ENCODE peak calls at places on chromosomes 5 and 9, in seven cellular contexts. F is NCI-H2107; R is activated gamma-delta T cell treated with anti-CD3 and anti-CD28 coated beads, Interleukin-2, amount 50 U/mL, for 16 hours; Q is stimulated activated naive CD8-positive, alpha-beta T cell treated with anti-CD3 and anti-CD28 coated beads, Interleukin-15, amount 100 ng/mL, for 72 hours; C is T-helper 9 cell; U is heart left ventricle; L is GM12878. N is an unnamed sample.

GRCh38 chr9:121568541-121569265 is 69.1 kb upstream of the GGTA1 start:
- DNase-seq in Q (no peak), R (no peak), L (no peak), F (no peak), U (peak), C (no peak), N (no peak)

GRCh38 chr9:16559418-16560188 is 310.9 kb downstream of the BNC2 start:
- DNase-seq in C (no peak), Q (no peak), R (no peak), F (no peak), U (no peak), L (no peak), N (no peak)

GRCh38 chr5:53433036-53433435 is 47.4 kb upstream of the FST start:
- DNase-seq in F (no peak), Q (no peak), R (no peak), U (no peak), C (no peak), L (no peak), N (no peak)

GRCh38 chr9:38662763-38663593 is 42.6 kb upstream of the ANKRD18A start:
- DNase-seq in R (no peak), C (no peak), L (no peak), Q (no peak), U (no peak), F (no peak), N (no peak)

GRCh38 chr5:61599370-61600140 is 267.5 kb downstream of the ZSWIM6 start:
- DNase-seq in Q (no peak), R (no peak), U (no peak), F (no peak), L (no peak), C (no peak), N (peak)

GRCh38 chr5:74212336-74212735 is 428.2 kb downstream of the ENC1 start:
- DNase-seq in L (no peak), F (no peak), U (no peak), C (no peak), R (no peak), Q (no peak), N (peak)

GRCh38 chr9:136339173-136339957 is 12.0 kb downstream of the GPSM1 start:
- DNase-seq in C (peak), Q (no peak), U (peak), L (no peak), R (no peak), F (no peak), N (peak)

GRCh38 chr9:93096131-93096802 is at the start of gene CARD19:
- DNase-seq in L (no peak), Q (peak), C (peak), F (no peak), R (no peak), U (peak), N (no peak)

GRCh38 chr5:37847978-37848425 is 8.2 kb upstream of the GDNF start:
- DNase-seq in F (peak), Q (no peak), C (no peak), R (no peak), L (peak), U (no peak), N (no peak)

GRCh38 chr9:98967257-98967656 is 23.6 kb downstream of the COL15A1 start:
- DNase-seq in U (no peak), F (no peak), R (no peak), C (no peak), Q (no peak), L (no peak), N (no peak)

GRCh38 chr5:10984021-10984420 is 223.0 kb upstream of the DAP start:
- DNase-seq in C (no peak), F (no peak), L (no peak), Q (no peak), R (no peak), U (no peak), N (no peak)

GRCh38 chr5:136087961-136088871 is 44.4 kb upstream of the SMAD5 start:
- DNase-seq in U (peak), F (no peak), R (no peak), C (no peak), L (no peak), Q (no peak), N (no peak)

GRCh38 chr9:132683873-132684272 is 13.6 kb downstream of the GTF3C4 start:
- DNase-seq in L (no peak), C (no peak), F (no peak), R (no peak), U (no peak), Q (no peak), N (no peak)

GRCh38 chr9:79221084-79221483 is 350.7 kb upstream of the TLE4 start:
- DNase-seq in F (no peak), U (no peak), L (no peak), Q (no peak), C (no peak), R (no peak), N (no peak)

GRCh38 chr5:5017827-5018559 is 122.1 kb upstream of the ADAMTS16 start:
- DNase-seq in Q (no peak), L (no peak), R (no peak), C (no peak), F (no peak), U (no peak), N (no peak)

GRCh38 chr5:1178529-1179382 is 22.6 kb upstream of the SLC6A19 start:
- DNase-seq in U (peak), Q (no peak), F (no peak), R (no peak), C (no peak), L (no peak), N (no peak)

GRCh38 chr5:153755913-153756500 is 265.5 kb downstream of the GRIA1 start:
- DNase-seq in R (no peak), L (no peak), F (no peak), U (no peak), Q (no peak), C (no peak), N (no peak)

GRCh38 chr9:116005267-116005666 is 148.3 kb upstream of the PAPPA start:
- DNase-seq in F (no peak), L (no peak), U (no peak), C (no peak), R (no peak), Q (no peak), N (no peak)

GRCh38 chr5:98108497-98108896 is 665.0 kb upstream of the RGMB start:
- DNase-seq in U (no peak), Q (no peak), L (no peak), C (no peak), R (no peak), F (no peak), N (peak)

GRCh38 chr5:139458580-139459407 is 3.7 kb downstream of the ECSCR start:
- DNase-seq in R (peak), C (peak), U (no peak), F (no peak), Q (peak), L (peak), N (peak)

GRCh38 chr9:33445389-33445881 is 2.0 kb downstream of the AQP3 start:
- DNase-seq in U (no peak), Q (peak), F (no peak), C (peak), R (peak), L (no peak), N (no peak)

GRCh38 chr5:62011072-62011664 is 294.8 kb upstream of the KIF2A start:
- DNase-seq in L (no peak), R (no peak), F (no peak), U (no peak), Q (no peak), C (no peak), N (no peak)

GRCh38 chr5:135973323-135974018 is 18.7 kb upstream of the LECT2 start:
- DNase-seq in F (no peak), U (no peak), R (no peak), Q (no peak), C (no peak), L (no peak), N (no peak)

GRCh38 chr9:137198051-137198747 is 2.3 kb downstream of the TPRN start:
- DNase-seq in R (no peak), Q (no peak), U (no peak), C (no peak), L (no peak), F (no peak), N (no peak)

GRCh38 chr5:35851282-35851681 is 5.4 kb upstream of the IL7R start:
- DNase-seq in F (no peak), Q (no peak), L (no peak), C (no peak), R (no peak), U (no peak), N (no peak)